ENCODE peak calls at places on chromosomes 4 and X, in seven cellular contexts. One of them, this sample, is unnamed.
A peak's percentile ranks its signal among the peaks of the same experiment; 100 is the strongest.

GRCh38 chr4:184262901-184263300 is 45.2 kb upstream of the ENPP6 start:
- DNase-seq in H9: no peak
- DNase-seq in H1: no peak
- DNase-seq in IMR-90: peak; percentile 53
- DNase-seq in neuronal stem cell: no peak
- DNase-seq in mesenchymal stem cell: peak; percentile 21
- DNase-seq in trophoblast cell: no peak
- DNase-seq in this sample: no peak

GRCh38 chrX:112901821-112902732 is 61.4 kb upstream of the AMOT start:
- DNase-seq in IMR-90: no peak
- DNase-seq in H9: no peak
- DNase-seq in neuronal stem cell: no peak
- DNase-seq in mesenchymal stem cell: no peak
- DNase-seq in trophoblast cell: no peak
- DNase-seq in H1: no peak
- DNase-seq in this sample: peak; percentile 4

GRCh38 chr4:176444741-176445140 is 125.0 kb downstream of the SPCS3 start:
- DNase-seq in H1: no peak
- DNase-seq in trophoblast cell: no peak
- DNase-seq in IMR-90: peak; percentile 91
- DNase-seq in neuronal stem cell: no peak
- DNase-seq in H9: no peak
- DNase-seq in mesenchymal stem cell: peak; percentile 8
- DNase-seq in this sample: no peak

GRCh38 chr4:66688674-66689073 is 856.6 kb downstream of the CENPC start:
- DNase-seq in neuronal stem cell: no peak
- DNase-seq in H1: no peak
- DNase-seq in IMR-90: peak; percentile 9
- DNase-seq in trophoblast cell: no peak
- DNase-seq in H9: no peak
- DNase-seq in mesenchymal stem cell: peak; percentile 33
- DNase-seq in this sample: no peak

GRCh38 chr4:157050561-157050960 is 25.4 kb upstream of the GLRB start:
- DNase-seq in neuronal stem cell: no peak
- DNase-seq in trophoblast cell: no peak
- DNase-seq in mesenchymal stem cell: no peak
- DNase-seq in H1: no peak
- DNase-seq in H9: no peak
- DNase-seq in IMR-90: no peak
- DNase-seq in this sample: peak; percentile 74

GRCh38 chr4:128220286-128221235 is 67.1 kb downstream of the PGRMC2 start:
- DNase-seq in trophoblast cell: peak; percentile 51
- DNase-seq in neuronal stem cell: no peak
- DNase-seq in IMR-90: peak; percentile 75
- DNase-seq in mesenchymal stem cell: peak; percentile 83
- DNase-seq in H9: no peak
- DNase-seq in H1: no peak
- DNase-seq in this sample: peak; percentile 20

GRCh38 chr4:82748176-82748575 is 50.4 kb downstream of the SCD5 start:
- DNase-seq in mesenchymal stem cell: peak; percentile 28
- DNase-seq in H9: no peak
- DNase-seq in trophoblast cell: no peak
- DNase-seq in IMR-90: peak; percentile 65
- DNase-seq in neuronal stem cell: no peak
- DNase-seq in H1: no peak
- DNase-seq in this sample: no peak

GRCh38 chrX:150460063-150460462 is 96.9 kb downstream of the MAMLD1 start:
- DNase-seq in trophoblast cell: no peak
- DNase-seq in IMR-90: no peak
- DNase-seq in H9: no peak
- DNase-seq in mesenchymal stem cell: no peak
- DNase-seq in H1: no peak
- DNase-seq in neuronal stem cell: no peak
- DNase-seq in this sample: no peak

GRCh38 chr4:19224820-19225219 is 1026.9 kb upstream of the SLIT2 start:
- DNase-seq in neuronal stem cell: no peak
- DNase-seq in mesenchymal stem cell: peak; percentile 38
- DNase-seq in trophoblast cell: peak; percentile 74
- DNase-seq in H1: no peak
- DNase-seq in H9: no peak
- DNase-seq in IMR-90: peak; percentile 42
- DNase-seq in this sample: peak; percentile 25

GRCh38 chr4:141851246-141851891 is 215.0 kb downstream of the IL15 start:
- DNase-seq in trophoblast cell: no peak
- DNase-seq in H1: no peak
- DNase-seq in H9: no peak
- DNase-seq in mesenchymal stem cell: no peak
- DNase-seq in neuronal stem cell: no peak
- DNase-seq in IMR-90: peak; percentile 64
- DNase-seq in this sample: no peak

GRCh38 chrX:15820106-15821073 is 30.1 kb downstream of the ZRSR2 start:
- DNase-seq in H9: no peak
- DNase-seq in mesenchymal stem cell: peak; percentile 12
- DNase-seq in neuronal stem cell: no peak
- DNase-seq in trophoblast cell: no peak
- DNase-seq in H1: no peak
- DNase-seq in IMR-90: peak; percentile 71
- DNase-seq in this sample: no peak

GRCh38 chrX:130028196-130028595 is 45.8 kb downstream of the BCORL1 start:
- DNase-seq in trophoblast cell: peak; percentile 59
- DNase-seq in IMR-90: peak; percentile 39
- DNase-seq in H9: no peak
- DNase-seq in mesenchymal stem cell: peak; percentile 29
- DNase-seq in neuronal stem cell: no peak
- DNase-seq in H1: no peak
- DNase-seq in this sample: peak; percentile 16

GRCh38 chr4:37447886-37448285 is 203.3 kb downstream of the NWD2 start:
- DNase-seq in IMR-90: no peak
- DNase-seq in H9: no peak
- DNase-seq in neuronal stem cell: no peak
- DNase-seq in trophoblast cell: peak; percentile 78
- DNase-seq in H1: no peak
- DNase-seq in mesenchymal stem cell: no peak
- DNase-seq in this sample: no peak

GRCh38 chr4:25313194-25313895 is 771 bp downstream of the ZCCHC4 start:
- DNase-seq in mesenchymal stem cell: no peak
- DNase-seq in neuronal stem cell: no peak
- DNase-seq in H1: no peak
- DNase-seq in trophoblast cell: peak; percentile 43
- DNase-seq in H9: no peak
- DNase-seq in IMR-90: no peak
- DNase-seq in this sample: peak; percentile 27

GRCh38 chr4:7073526-7074390 is 5.9 kb upstream of the GRPEL1 start:
- DNase-seq in IMR-90: peak; percentile 42
- DNase-seq in H9: peak; percentile 69
- DNase-seq in neuronal stem cell: peak; percentile 69
- DNase-seq in mesenchymal stem cell: peak; percentile 69
- DNase-seq in H1: peak; percentile 15
- DNase-seq in trophoblast cell: peak; percentile 89
- DNase-seq in this sample: peak; percentile 87

GRCh38 chrX:128691872-128692271 is 639.7 kb upstream of the ACTRT1 start:
- DNase-seq in H9: no peak
- DNase-seq in trophoblast cell: no peak
- DNase-seq in mesenchymal stem cell: no peak
- DNase-seq in neuronal stem cell: no peak
- DNase-seq in IMR-90: no peak
- DNase-seq in H1: no peak
- DNase-seq in this sample: no peak
- H3K18ac ChIP-seq in H9: no peak overlapping the region
- H3K18ac ChIP-seq in trophoblast cell: no peak overlapping the region
- H3K18ac ChIP-seq in mesenchymal stem cell: no peak overlapping the region
- H3K18ac ChIP-seq in neuronal stem cell: no peak overlapping the region
- H3K18ac ChIP-seq in IMR-90: no peak overlapping the region
- H3K18ac ChIP-seq in H1: no peak overlapping the region
- H3K18ac ChIP-seq in this sample: no peak overlapping the region

DNA sequence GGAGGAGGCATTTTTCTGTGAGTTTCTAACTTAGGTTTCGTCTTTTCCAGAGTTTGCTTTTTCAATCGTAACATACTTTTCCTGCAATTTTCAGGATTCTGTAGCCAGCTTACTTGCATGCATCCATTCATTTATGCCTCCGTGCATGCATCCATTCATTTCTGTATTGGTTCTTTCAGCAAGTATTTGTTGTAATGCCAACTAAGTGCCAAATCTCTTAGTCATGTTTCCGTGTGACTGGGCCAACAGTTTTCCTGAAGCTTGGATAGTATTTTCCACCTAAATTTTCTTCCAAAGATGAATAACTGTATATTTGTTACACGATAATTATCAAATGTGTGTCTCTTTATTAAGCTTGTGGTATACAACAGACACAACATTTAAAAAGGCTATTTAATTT is 41.5 kb downstream of the CBLL2 start:
- DNase-seq in H9: no peak
- DNase-seq in mesenchymal stem cell: peak; percentile 1
- DNase-seq in trophoblast cell: no peak
- DNase-seq in IMR-90: no peak
- DNase-seq in H1: no peak
- DNase-seq in neuronal stem cell: no peak
- DNase-seq in this sample: peak; percentile 21
- H3K23ac ChIP-seq in H9: no peak overlapping the region
- H3K23ac ChIP-seq in mesenchymal stem cell: no peak overlapping the region
- H3K23ac ChIP-seq in trophoblast cell: no peak overlapping the region
- H3K23ac ChIP-seq in IMR-90: no peak overlapping the region
- H3K23ac ChIP-seq in H1: no peak overlapping the region
- H3K23ac ChIP-seq in neuronal stem cell: no peak overlapping the region
- H3K23ac ChIP-seq in this sample: no peak overlapping the region

GRCh38 chrX:68048774-68049173 is 384.5 kb downstream of the OPHN1 start:
- DNase-seq in H9: no peak
- DNase-seq in neuronal stem cell: no peak
- DNase-seq in H1: no peak
- DNase-seq in IMR-90: no peak
- DNase-seq in mesenchymal stem cell: no peak
- DNase-seq in trophoblast cell: no peak
- DNase-seq in this sample: no peak
- H4K8ac ChIP-seq in H9: no peak overlapping the region
- H4K8ac ChIP-seq in neuronal stem cell: no peak overlapping the region
- H4K8ac ChIP-seq in H1: no peak overlapping the region
- H4K8ac ChIP-seq in IMR-90: no peak overlapping the region
- H4K8ac ChIP-seq in mesenchymal stem cell: no peak overlapping the region
- H4K8ac ChIP-seq in trophoblast cell: no peak overlapping the region
- H4K8ac ChIP-seq in this sample: no peak overlapping the region

GRCh38 chr4:36278789-36279188 is 2.6 kb upstream of the DTHD1 start:
- DNase-seq in H1: no peak
- DNase-seq in trophoblast cell: no peak
- DNase-seq in H9: no peak
- DNase-seq in IMR-90: no peak
- DNase-seq in mesenchymal stem cell: no peak
- DNase-seq in neuronal stem cell: no peak
- DNase-seq in this sample: no peak
- H3K18ac ChIP-seq in H1: no peak overlapping the region
- H3K18ac ChIP-seq in trophoblast cell: no peak overlapping the region
- H3K18ac ChIP-seq in H9: no peak overlapping the region
- H3K18ac ChIP-seq in IMR-90: no peak overlapping the region
- H3K18ac ChIP-seq in mesenchymal stem cell: no peak overlapping the region
- H3K18ac ChIP-seq in neuronal stem cell: no peak overlapping the region
- H3K18ac ChIP-seq in this sample: no peak overlapping the region

DNA sequence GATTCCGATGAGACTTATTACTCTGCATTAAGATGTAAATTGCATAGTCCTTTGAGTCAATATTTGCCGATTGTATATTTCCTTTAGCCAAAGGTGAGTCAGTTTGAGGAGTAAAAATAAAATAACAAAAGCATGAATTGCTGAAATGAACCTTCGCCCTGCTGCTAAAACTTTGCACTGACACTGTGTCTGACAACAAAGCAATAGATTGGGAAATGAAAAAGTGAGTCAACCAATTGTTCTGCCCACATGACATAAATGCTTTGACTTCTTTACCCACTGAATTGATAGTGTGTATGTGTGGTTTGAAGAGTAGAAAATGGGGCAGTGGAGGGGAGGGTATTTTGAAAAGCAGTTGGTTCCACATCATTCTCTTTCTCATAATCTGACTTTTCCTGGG is 88.4 kb upstream of the AFF2 start:
- DNase-seq in H1: no peak
- DNase-seq in H9: no peak
- DNase-seq in trophoblast cell: no peak
- DNase-seq in mesenchymal stem cell: no peak
- DNase-seq in neuronal stem cell: no peak
- DNase-seq in IMR-90: no peak
- DNase-seq in this sample: no peak
- H3K23ac ChIP-seq in H1: no peak overlapping the region
- H3K23ac ChIP-seq in H9: no peak overlapping the region
- H3K23ac ChIP-seq in trophoblast cell: no peak overlapping the region
- H3K23ac ChIP-seq in mesenchymal stem cell: no peak overlapping the region
- H3K23ac ChIP-seq in neuronal stem cell: no peak overlapping the region
- H3K23ac ChIP-seq in IMR-90: no peak overlapping the region
- H3K23ac ChIP-seq in this sample: no peak overlapping the region